ENCODE peak calls at places on chromosomes 4 and X, in five cellular contexts. S is HCT116, H is GM23248, Q is PC-3, G is MM.1S. Y is an unnamed sample.

GRCh38 chrX:14027511-14028019 is 2.1 kb downstream of the GEMIN8 start:
- DNase-seq in S (no peak), Q (peak), H (peak), G (no peak), Y (no peak)

GRCh38 chr4:152045781-152046571 is 285.2 kb upstream of the GATB start:
- DNase-seq in Q (no peak), H (peak), S (peak), G (no peak), Y (peak)

GRCh38 chr4:155207534-155208257 is 740 bp upstream of the NPY2R start:
- DNase-seq in G (no peak), S (no peak), Q (peak), H (no peak), Y (peak)

GRCh38 chrX:1521459-1521956 is 15.5 kb downstream of the P2RY8 start:
- DNase-seq in G (peak), Q (no peak), H (no peak), S (no peak), Y (no peak)

GRCh38 chr4:85409251-85409650 is 65.7 kb upstream of the ARHGAP24 start:
- DNase-seq in H (peak), S (no peak), G (no peak), Q (no peak), Y (no peak)

GRCh38 chr4:82744284-82744963 is 54.2 kb downstream of the SCD5 start:
- DNase-seq in H (peak), G (no peak), Q (peak), S (no peak), Y (no peak)

GRCh38 chrX:11111038-11111851 is at the start of gene HCCS:
- DNase-seq in H (peak), G (peak), S (peak), Q (peak), Y (peak)

GRCh38 chrX:69991685-69992084 is 58.1 kb downstream of the AWAT2 start:
- DNase-seq in S (no peak), G (no peak), Q (no peak), H (no peak), Y (no peak)

GRCh38 chr4:118776166-118776954 is 59.6 kb downstream of the SEC24D start:
- DNase-seq in Q (peak), G (peak), H (peak), S (no peak), Y (no peak)

GRCh38 chrX:136055651-136056221 is 70.5 kb downstream of the SLC9A6 start:
- DNase-seq in S (no peak), Q (peak), H (peak), G (no peak), Y (no peak)

GRCh38 chrX:23333842-23334535 is 660 bp upstream of the PTCHD1 start:
- DNase-seq in Q (no peak), S (no peak), H (no peak), G (no peak), Y (peak)

GRCh38 chr4:70158576-70158975 is 4.5 kb downstream of the PRR27 start:
- DNase-seq in Q (no peak), S (no peak), H (no peak), G (peak), Y (no peak)

GRCh38 chrX:130694983-130695382 is 208.0 kb downstream of the ENOX2 start:
- DNase-seq in H (no peak), S (no peak), Q (no peak), G (no peak), Y (no peak)

GRCh38 chr4:37760840-37761239 is 65.6 kb upstream of the PGM2 start:
- DNase-seq in G (no peak), S (no peak), H (no peak), Q (no peak), Y (no peak)
- TF ChIP-seq EZH2phosphoT487 in G (no peak), S (no peak), H (no peak), Q (no peak), Y (no peak)

GRCh38 chr4:536351-536972 is 37.5 kb downstream of the PIGG start:
- DNase-seq in H (no peak), Q (no peak), G (no peak), S (no peak), Y (no peak)
- H3K9ac ChIP-seq in H (no peak), Q (no peak), G (no peak), S (no peak), Y (no peak)

GRCh38 chr4:173511787-173512361 is 18.2 kb downstream of the HAND2 start:
- DNase-seq in Q (no peak), G (no peak), S (no peak), H (no peak), Y (no peak)

GRCh38 chr4:173506780-173507211 is 23.2 kb downstream of the HAND2 start:
- DNase-seq in Q (no peak), S (no peak), H (no peak), G (no peak), Y (peak)

GRCh38 chr4:173507471-173508385 is 22.3 kb downstream of the HAND2 start:
- DNase-seq in Q (no peak), S (no peak), H (no peak), G (no peak), Y (peak)

GRCh38 chr4:173508386-173509002 is 21.5 kb downstream of the HAND2 start:
- DNase-seq in Q (no peak), G (no peak), S (no peak), H (peak), Y (peak)

GRCh38 chr4:173509031-173510001 is 20.7 kb downstream of the HAND2 start:
- DNase-seq in Q (no peak), G (no peak), S (no peak), H (peak), Y (peak)
- TF ChIP-seq EZH2 in Q (no peak), G (no peak), S (no peak), H (no peak), Y (peak)

DNA sequence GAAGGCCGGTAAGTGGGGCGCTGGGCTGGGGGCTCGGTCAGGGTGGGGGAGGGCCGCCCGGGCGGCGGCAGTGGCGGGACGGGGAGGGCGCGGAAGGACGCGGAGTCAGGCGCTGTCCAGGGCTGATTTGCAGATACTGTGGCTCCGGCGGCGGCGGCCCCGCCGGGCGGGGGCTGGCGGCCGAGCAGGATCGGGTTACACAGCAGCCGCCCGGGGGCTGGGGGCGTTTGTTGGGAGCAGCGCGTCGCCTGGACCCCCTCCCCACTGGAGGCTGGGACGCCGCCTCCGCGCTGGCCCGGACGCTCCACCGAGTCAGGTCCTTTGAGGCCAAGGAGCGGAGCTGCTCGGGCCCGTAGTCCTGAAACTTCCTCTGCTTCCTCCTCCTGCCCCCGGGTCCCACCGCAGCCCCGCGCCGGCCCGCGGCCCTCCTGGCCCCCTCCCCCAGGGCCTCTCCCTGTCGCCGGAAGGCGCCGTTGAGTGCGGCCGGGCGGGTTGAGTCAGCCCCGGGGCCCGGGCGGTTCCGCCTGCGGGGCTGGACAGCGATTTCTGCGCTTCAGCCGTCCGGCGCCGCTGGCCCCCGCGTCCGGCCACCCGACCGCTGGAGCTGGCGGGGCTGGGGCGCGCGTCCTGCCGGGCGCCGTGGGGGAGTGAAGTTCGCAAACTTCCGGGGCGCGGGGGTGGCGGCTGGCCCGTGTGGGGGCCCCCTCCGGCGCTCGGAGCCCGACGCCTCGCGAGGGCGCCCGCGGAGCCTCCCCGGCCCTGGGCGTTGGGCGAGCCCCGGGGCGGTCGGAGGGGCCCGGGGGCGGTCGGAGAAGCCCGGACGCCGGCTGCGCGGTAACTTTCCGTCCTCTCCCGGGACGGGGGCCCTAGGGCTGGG is 744 bp downstream of the REST start:
- DNase-seq in S (no peak), Q (peak), G (peak), H (peak), Y (peak)
- TF ChIP-seq EZH2phosphoT487 in S (no peak), Q (no peak), G (no peak), H (no peak), Y (no peak)

DNA sequence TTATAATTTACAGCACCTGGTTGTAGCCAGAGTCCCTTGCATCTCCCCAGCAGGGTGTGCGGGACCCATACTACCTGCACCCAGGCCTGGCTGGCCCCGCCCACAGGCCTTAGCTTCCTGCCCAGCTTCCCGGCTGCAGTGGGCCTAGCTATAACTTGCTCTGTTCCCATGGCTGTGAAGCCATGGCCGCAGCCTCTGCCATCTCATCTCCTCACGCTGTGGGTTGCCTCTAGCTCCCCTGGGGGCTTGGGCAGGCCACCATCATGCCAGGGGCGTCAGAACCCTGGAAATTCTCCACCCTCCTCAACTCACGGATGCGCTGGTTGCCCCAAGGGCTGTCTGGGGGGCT is 26.1 kb upstream of the SORBS2 start:
- DNase-seq in S (no peak), H (no peak), G (no peak), Q (no peak), Y (no peak)
- H3K9ac ChIP-seq in S (no peak), H (no peak), G (no peak), Q (no peak), Y (no peak)